ENCODE peak calls at places on chromosomes 1 and 21, in six cellular contexts. B is K562, F is GM12891, G is GM12878, A is H1, K is HepG2. W is an unnamed sample.

GRCh38 chr1:112546076-112546475 is 37.3 kb downstream of the WNT2B start:
- DNase-seq in B (no peak), F (no peak), G (no peak), A (no peak), K (no peak), W (no peak)

GRCh38 chr1:243253211-243253926 is 1.7 kb downstream of the CEP170 start:
- DNase-seq in B (no peak), F (no peak), G (no peak), A (no peak), K (peak), W (no peak)

GRCh38 chr1:43952731-43953350 is 6.1 kb downstream of the IPO13 start:
- DNase-seq in B (no peak), F (no peak), G (no peak), A (no peak), K (no peak), W (no peak)

GRCh38 chr1:204623894-204624361 is 61.6 kb downstream of the LRRN2 start:
- DNase-seq in B (peak), F (peak), G (no peak), A (no peak), K (peak), W (no peak)

GRCh38 chr1:67559222-67559700 is 125.7 kb upstream of the GADD45A start:
- DNase-seq in B (peak), F (no peak), G (no peak), A (no peak), K (no peak), W (no peak)

GRCh38 chr1:150061632-150062101 is 5.9 kb upstream of the VPS45 start:
- DNase-seq in B (no peak), F (no peak), G (no peak), A (no peak), K (no peak), W (no peak)

GRCh38 chr1:167499657-167500056 is 18.7 kb downstream of the CD247 start:
- DNase-seq in B (no peak), F (peak), G (peak), A (no peak), K (no peak), W (peak)

GRCh38 chr1:111769517-111770146 is 13.9 kb downstream of the DDX20 start:
- DNase-seq in B (peak), F (no peak), G (peak), A (no peak), K (peak), W (no peak)

GRCh38 chr1:42541104-42541503 is 78.0 kb downstream of the CCDC30 start:
- DNase-seq in B (no peak), F (no peak), G (no peak), A (no peak), K (no peak), W (no peak)

GRCh38 chr1:35555601-35556477 is 1.4 kb downstream of the KIAA0319L start:
- DNase-seq in B (no peak), F (no peak), G (no peak), A (no peak), K (peak), W (no peak)

GRCh38 chr1:169049258-169049936 is 57.1 kb upstream of the ATP1B1 start:
- DNase-seq in B (no peak), F (no peak), G (no peak), A (no peak), K (no peak), W (no peak)

GRCh38 chr1:17844146-17844826 is 89.2 kb downstream of the ACTL8 start:
- DNase-seq in B (no peak), F (no peak), G (no peak), A (no peak), K (no peak), W (no peak)

GRCh38 chr1:170562644-170563338 is 30.8 kb downstream of the GORAB start:
- DNase-seq in B (peak), F (no peak), G (peak), A (peak), K (peak), W (no peak)

GRCh38 chr21:26715878-26716506 is 129.2 kb downstream of the ADAMTS1 start:
- DNase-seq in B (peak), F (peak), G (no peak), A (no peak), K (peak), W (peak)

GRCh38 chr21:29827236-29827635 is 112.6 kb downstream of the GRIK1 start:
- DNase-seq in B (no peak), F (no peak), G (no peak), A (no peak), K (no peak), W (no peak)

GRCh38 chr1:155223017-155223416 is 14.5 kb downstream of the MTX1 start:
- DNase-seq in B (peak), F (no peak), G (no peak), A (no peak), K (no peak), W (no peak)

GRCh38 chr1:231395051-231395995 is 26.8 kb downstream of the EGLN1 start:
- DNase-seq in B (no peak), F (no peak), G (no peak), A (no peak), K (peak), W (no peak)

GRCh38 chr1:169572184-169572583 is 14.1 kb downstream of the F5 start:
- DNase-seq in B (no peak), F (no peak), G (no peak), A (no peak), K (peak), W (no peak)

GRCh38 chr21:36784942-36785341 is 86.0 kb downstream of the SIM2 start:
- DNase-seq in B (no peak), F (no peak), G (no peak), A (no peak), K (no peak), W (no peak)

GRCh38 chr1:215076312-215076711 is 6.2 kb upstream of the KCNK2 start:
- DNase-seq in B (no peak), F (no peak), G (no peak), A (no peak), K (peak), W (no peak)

GRCh38 chr21:27759091-27759659 is 792.3 kb upstream of the ADAMTS5 start:
- DNase-seq in B (no peak), F (no peak), G (no peak), A (peak), K (no peak), W (no peak)

GRCh38 chr1:197441990-197442389 is 173.9 kb downstream of the CRB1 start:
- DNase-seq in B (no peak), F (no peak), G (no peak), A (peak), K (peak), W (no peak)

GRCh38 chr1:70090146-70090545 is 115.2 kb downstream of the LRRC40 start:
- DNase-seq in B (no peak), F (no peak), G (no peak), A (no peak), K (no peak), W (no peak)

GRCh38 chr1:44375547-44375946 is 20.5 kb upstream of the ERI3 start:
- DNase-seq in B (no peak), F (no peak), G (no peak), A (no peak), K (no peak), W (no peak)

GRCh38 chr1:12345350-12346217 is 115.8 kb downstream of the VPS13D start:
- DNase-seq in B (no peak), F (no peak), G (peak), A (no peak), K (no peak), W (no peak)

GRCh38 chr1:163071381-163072255 is 2.5 kb downstream of the RGS4 start:
- DNase-seq in B (peak), F (peak), G (no peak), A (peak), K (peak), W (peak)

GRCh38 chr1:178019622-178020021 is 49.8 kb upstream of the SEC16B start:
- DNase-seq in B (no peak), F (no peak), G (no peak), A (no peak), K (no peak), W (no peak)

GRCh38 chr1:7705908-7706216 is 65.2 kb upstream of the VAMP3 start:
- DNase-seq in B (no peak), F (no peak), G (no peak), A (no peak), K (no peak), W (no peak)
- TF ChIP-seq POLR2AphosphoS5 in B (no peak), F (no peak), G (no peak), A (no peak), K (no peak), W (no peak)

DNA sequence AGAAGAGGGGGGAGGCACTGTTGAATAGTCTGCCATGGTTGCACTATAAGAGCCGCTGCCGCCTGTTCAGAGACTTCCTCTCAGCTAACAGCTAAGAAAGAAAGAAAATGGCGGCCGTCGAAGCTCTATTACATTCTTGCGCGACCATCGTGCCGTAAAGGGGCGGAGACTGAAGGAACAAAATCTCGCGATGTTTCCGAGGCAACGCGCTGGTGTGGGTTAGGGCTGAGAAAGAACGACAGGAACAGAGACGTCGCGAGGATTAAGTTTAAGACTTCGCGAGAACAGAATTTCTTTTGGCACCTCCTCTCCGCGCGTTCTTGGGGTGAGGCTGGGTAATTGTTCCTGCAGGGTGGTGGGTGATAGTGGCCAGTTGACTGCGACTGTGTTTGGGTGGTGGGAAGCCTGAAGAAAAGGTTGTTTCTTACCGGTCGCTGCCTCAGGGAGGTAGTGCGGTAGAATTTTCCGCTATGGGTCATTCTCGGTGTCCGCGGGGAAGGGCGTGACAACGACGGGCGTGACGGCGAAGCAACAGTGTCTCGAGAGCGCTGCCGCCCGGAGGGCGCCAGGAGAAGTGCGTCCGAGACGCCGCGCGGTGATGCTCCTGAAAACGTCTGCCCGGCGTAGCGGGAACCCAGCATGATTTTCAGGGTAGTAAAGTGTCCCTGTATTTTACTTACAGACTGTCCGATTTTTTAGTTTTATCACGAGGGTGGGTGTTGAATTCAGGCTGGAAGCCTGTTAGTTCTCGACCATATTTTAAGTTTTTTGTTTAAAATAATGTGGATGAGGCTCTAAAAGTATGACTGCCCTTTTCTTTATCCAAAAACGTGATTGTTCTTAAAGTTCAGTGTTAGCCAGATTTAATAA is at the start of gene FUBP1:
- DNase-seq in B (peak), F (peak), G (peak), A (peak), K (peak), W (peak)
- TF ChIP-seq POLR2A in B (peak), F (peak), G (peak), A (peak), K (peak), W (peak)

GRCh38 chr1:211951856-211952255 is 83.5 kb downstream of the INTS7 start:
- DNase-seq in B (no peak), F (no peak), G (no peak), A (no peak), K (peak), W (no peak)
- TF ChIP-seq TAF1 in B (no peak), F (no peak), G (no peak), A (no peak), K (no peak), W (no peak)

GRCh38 chr21:44914176-44914874 is 6.4 kb downstream of the ITGB2 start:
- DNase-seq in B (no peak), F (no peak), G (no peak), A (no peak), K (peak), W (peak)
- TF ChIP-seq POLR2AphosphoS5 in B (no peak), F (no peak), G (no peak), A (no peak), K (no peak), W (no peak)

DNA sequence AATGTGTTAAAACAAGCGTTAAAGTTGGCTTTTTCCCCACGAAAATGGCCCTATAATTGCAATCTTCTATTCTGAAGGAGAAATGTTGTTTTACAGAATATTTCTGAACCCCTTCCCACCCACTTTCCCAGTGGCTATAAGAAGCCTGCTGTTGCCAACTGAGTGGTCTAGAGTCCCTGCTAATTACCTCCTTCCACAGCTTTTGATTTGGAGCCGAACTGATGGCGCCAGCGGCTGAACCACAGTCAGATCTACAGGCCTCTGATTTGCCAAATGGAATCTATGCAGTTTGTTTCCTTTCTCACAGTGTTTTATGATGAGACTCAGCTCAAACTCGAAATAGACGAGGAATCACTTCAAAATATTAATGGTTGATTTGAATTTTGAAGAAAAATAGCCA is 76.0 kb upstream of the C1orf105 start:
- DNase-seq in B (no peak), F (no peak), G (no peak), A (no peak), K (no peak), W (no peak)
- TF ChIP-seq POLR2A in B (no peak), F (no peak), G (no peak), A (no peak), K (no peak), W (no peak)

DNA sequence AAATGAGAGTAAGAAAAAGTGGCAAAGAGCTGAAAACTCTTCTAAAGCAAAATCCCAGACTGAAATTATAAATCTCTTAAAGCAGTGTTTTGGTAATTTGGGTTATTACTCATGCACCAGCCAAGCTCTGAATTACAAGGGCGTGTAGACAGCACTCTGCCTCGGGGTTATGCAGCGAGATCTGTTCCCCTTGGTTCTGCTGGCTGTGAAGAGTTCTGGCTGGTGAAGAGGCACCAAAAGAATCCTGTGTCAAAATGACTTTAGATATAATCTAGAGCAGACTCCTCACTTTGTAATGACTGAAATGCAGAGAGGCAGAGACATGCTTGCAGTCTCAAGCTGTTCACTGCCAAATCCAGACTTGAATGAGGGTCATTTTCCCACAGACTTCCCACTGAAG is 461.8 kb upstream of the CXADR start:
- DNase-seq in B (no peak), F (no peak), G (no peak), A (no peak), K (no peak), W (no peak)
- TF ChIP-seq TAF1 in B (no peak), F (no peak), G (no peak), A (no peak), K (no peak), W (no peak)